ENCODE peak calls at places on chromosomes 7 and 10, in eight cellular contexts. One of them, this sample, is unnamed.

GRCh38 chr10:110918269-110918632 is 729 bp downstream of the BBIP1 start:
- DNase-seq in cardiac fibroblast: peak; percentile 97
- DNase-seq in chondrocyte: no peak
- DNase-seq in GM20000: no peak
- DNase-seq in mucosa of descending colon: no peak
- DNase-seq in pancreas: no peak
- DNase-seq in neural crest cell: peak; percentile 88
- DNase-seq in GM10248: no peak
- DNase-seq in this sample: no peak

GRCh38 chr10:84876116-84876999 is 548.0 kb downstream of the CCSER2 start:
- DNase-seq in GM10248: no peak
- DNase-seq in GM20000: no peak
- DNase-seq in pancreas: no peak
- DNase-seq in mucosa of descending colon: no peak
- DNase-seq in cardiac fibroblast: no peak
- DNase-seq in chondrocyte: no peak
- DNase-seq in neural crest cell: no peak
- DNase-seq in this sample: no peak

GRCh38 chr10:42951486-42952251 is 125.2 kb upstream of the RET start:
- DNase-seq in neural crest cell: no peak
- DNase-seq in mucosa of descending colon: no peak
- DNase-seq in chondrocyte: peak; percentile 89
- DNase-seq in GM10248: no peak
- DNase-seq in pancreas: peak; percentile 73
- DNase-seq in cardiac fibroblast: no peak
- DNase-seq in GM20000: no peak
- DNase-seq in this sample: peak; percentile 34

GRCh38 chr7:2417981-2418481 is 14.6 kb downstream of the CHST12 start:
- DNase-seq in neural crest cell: no peak
- DNase-seq in GM10248: no peak
- DNase-seq in mucosa of descending colon: no peak
- DNase-seq in cardiac fibroblast: peak; percentile 35
- DNase-seq in chondrocyte: no peak
- DNase-seq in GM20000: no peak
- DNase-seq in pancreas: no peak
- DNase-seq in this sample: no peak

GRCh38 chr10:1408656-1409358 is 328.5 kb downstream of the ADARB2 start:
- DNase-seq in cardiac fibroblast: no peak
- DNase-seq in GM10248: peak; percentile 12
- DNase-seq in chondrocyte: peak; percentile 89
- DNase-seq in mucosa of descending colon: no peak
- DNase-seq in pancreas: peak; percentile 49
- DNase-seq in neural crest cell: no peak
- DNase-seq in GM20000: no peak
- DNase-seq in this sample: no peak

GRCh38 chr7:30521532-30521931 is 16.9 kb upstream of the GGCT start:
- DNase-seq in mucosa of descending colon: no peak
- DNase-seq in GM10248: no peak
- DNase-seq in pancreas: no peak
- DNase-seq in cardiac fibroblast: peak; percentile 79
- DNase-seq in chondrocyte: no peak
- DNase-seq in GM20000: no peak
- DNase-seq in neural crest cell: no peak
- DNase-seq in this sample: peak; percentile 28

GRCh38 chr7:143444063-143444782 is 970 bp downstream of the TAS2R60 start:
- DNase-seq in chondrocyte: no peak
- DNase-seq in GM20000: no peak
- DNase-seq in cardiac fibroblast: no peak
- DNase-seq in mucosa of descending colon: no peak
- DNase-seq in GM10248: no peak
- DNase-seq in pancreas: no peak
- DNase-seq in neural crest cell: no peak
- DNase-seq in this sample: no peak

GRCh38 chr7:44378744-44379143 is 53.4 kb upstream of the CAMK2B start:
- DNase-seq in pancreas: no peak
- DNase-seq in cardiac fibroblast: peak; percentile 96
- DNase-seq in mucosa of descending colon: no peak
- DNase-seq in chondrocyte: no peak
- DNase-seq in GM20000: no peak
- DNase-seq in neural crest cell: no peak
- DNase-seq in GM10248: no peak
- DNase-seq in this sample: no peak

GRCh38 chr10:59678884-59679301 is 30.8 kb downstream of the SLC16A9 start:
- DNase-seq in neural crest cell: no peak
- DNase-seq in mucosa of descending colon: peak; percentile 36
- DNase-seq in GM20000: peak; percentile 35
- DNase-seq in pancreas: no peak
- DNase-seq in cardiac fibroblast: peak; percentile 76
- DNase-seq in chondrocyte: no peak
- DNase-seq in GM10248: peak; percentile 31
- DNase-seq in this sample: no peak

GRCh38 chr10:13270877-13271551 is 28.9 kb downstream of the PHYH start:
- DNase-seq in GM20000: no peak
- DNase-seq in neural crest cell: no peak
- DNase-seq in chondrocyte: no peak
- DNase-seq in GM10248: no peak
- DNase-seq in mucosa of descending colon: no peak
- DNase-seq in pancreas: no peak
- DNase-seq in cardiac fibroblast: peak; percentile 56
- DNase-seq in this sample: no peak

GRCh38 chr10:13271552-13272163 is 28.2 kb downstream of the PHYH start:
- DNase-seq in GM20000: peak; percentile 73
- DNase-seq in mucosa of descending colon: peak; percentile 69
- DNase-seq in pancreas: peak; percentile 73
- DNase-seq in neural crest cell: peak; percentile 50
- DNase-seq in cardiac fibroblast: peak; percentile 32
- DNase-seq in chondrocyte: no peak
- DNase-seq in GM10248: peak; percentile 73
- DNase-seq in this sample: peak; percentile 78

GRCh38 chr10:13272164-13272571 is 27.7 kb downstream of the PHYH start:
- DNase-seq in chondrocyte: no peak
- DNase-seq in GM10248: no peak
- DNase-seq in pancreas: no peak
- DNase-seq in GM20000: no peak
- DNase-seq in cardiac fibroblast: peak; percentile 22
- DNase-seq in neural crest cell: no peak
- DNase-seq in mucosa of descending colon: peak; percentile 35
- DNase-seq in this sample: peak; percentile 21

GRCh38 chr10:13276749-13277394 is 23.0 kb downstream of the PHYH start:
- DNase-seq in cardiac fibroblast: peak; percentile 30
- DNase-seq in mucosa of descending colon: no peak
- DNase-seq in pancreas: no peak
- DNase-seq in chondrocyte: no peak
- DNase-seq in neural crest cell: no peak
- DNase-seq in GM10248: no peak
- DNase-seq in GM20000: no peak
- DNase-seq in this sample: no peak
- TF ChIP-seq CTCF in cardiac fibroblast: peak; percentile 24
- TF ChIP-seq CTCF in mucosa of descending colon: no peak
- TF ChIP-seq CTCF in pancreas: no peak
- TF ChIP-seq CTCF in chondrocyte: peak; percentile 70
- TF ChIP-seq CTCF in neural crest cell: no peak
- TF ChIP-seq CTCF in GM10248: no peak
- TF ChIP-seq CTCF in GM20000: no peak
- TF ChIP-seq CTCF in this sample: no peak

GRCh38 chr7:79502151-79502550 is 48.7 kb upstream of the MAGI2 start:
- DNase-seq in neural crest cell: no peak
- DNase-seq in GM10248: no peak
- DNase-seq in pancreas: no peak
- DNase-seq in mucosa of descending colon: no peak
- DNase-seq in chondrocyte: no peak
- DNase-seq in GM20000: no peak
- DNase-seq in cardiac fibroblast: no peak
- DNase-seq in this sample: no peak
- TF ChIP-seq CTCF in neural crest cell: peak; percentile 24
- TF ChIP-seq CTCF in GM10248: no peak
- TF ChIP-seq CTCF in pancreas: no peak
- TF ChIP-seq CTCF in mucosa of descending colon: no peak
- TF ChIP-seq CTCF in chondrocyte: peak; percentile 40
- TF ChIP-seq CTCF in GM20000: no peak
- TF ChIP-seq CTCF in cardiac fibroblast: peak; percentile 31
- TF ChIP-seq CTCF in this sample: no peak

GRCh38 chr7:70037171-70037933 is 439.1 kb downstream of the AUTS2 start:
- DNase-seq in neural crest cell: no peak
- DNase-seq in pancreas: no peak
- DNase-seq in chondrocyte: no peak
- DNase-seq in GM20000: no peak
- DNase-seq in cardiac fibroblast: no peak
- DNase-seq in mucosa of descending colon: no peak
- DNase-seq in GM10248: no peak
- DNase-seq in this sample: no peak
- TF ChIP-seq CTCF in neural crest cell: no peak
- TF ChIP-seq CTCF in pancreas: no peak
- TF ChIP-seq CTCF in chondrocyte: no peak
- TF ChIP-seq CTCF in GM20000: no peak
- TF ChIP-seq CTCF in cardiac fibroblast: no peak
- TF ChIP-seq CTCF in mucosa of descending colon: no peak
- TF ChIP-seq CTCF in GM10248: no peak
- TF ChIP-seq CTCF in this sample: no peak

GRCh38 chr10:9315292-9315691 is 1260.8 kb downstream of the GATA3 start:
- DNase-seq in GM20000: no peak
- DNase-seq in pancreas: no peak
- DNase-seq in cardiac fibroblast: no peak
- DNase-seq in chondrocyte: no peak
- DNase-seq in neural crest cell: no peak
- DNase-seq in mucosa of descending colon: no peak
- DNase-seq in GM10248: no peak
- DNase-seq in this sample: no peak
- TF ChIP-seq CTCF in GM20000: no peak
- TF ChIP-seq CTCF in pancreas: no peak
- TF ChIP-seq CTCF in cardiac fibroblast: no peak
- TF ChIP-seq CTCF in chondrocyte: no peak
- TF ChIP-seq CTCF in neural crest cell: no peak
- TF ChIP-seq CTCF in mucosa of descending colon: no peak
- TF ChIP-seq CTCF in GM10248: no peak
- TF ChIP-seq CTCF in this sample: no peak

GRCh38 chr10:93160140-93160539 is 86.4 kb downstream of the CYP26A1 start:
- DNase-seq in GM10248: no peak
- DNase-seq in GM20000: no peak
- DNase-seq in pancreas: no peak
- DNase-seq in mucosa of descending colon: no peak
- DNase-seq in cardiac fibroblast: no peak
- DNase-seq in chondrocyte: no peak
- DNase-seq in neural crest cell: no peak
- DNase-seq in this sample: no peak

GRCh38 chr10:93166116-93166515 is 92.4 kb downstream of the CYP26A1 start:
- DNase-seq in neural crest cell: no peak
- DNase-seq in mucosa of descending colon: no peak
- DNase-seq in GM20000: no peak
- DNase-seq in GM10248: no peak
- DNase-seq in chondrocyte: no peak
- DNase-seq in cardiac fibroblast: no peak
- DNase-seq in pancreas: no peak
- DNase-seq in this sample: no peak

GRCh38 chr10:93160829-93161228 is 87.1 kb downstream of the CYP26A1 start:
- DNase-seq in chondrocyte: no peak
- DNase-seq in neural crest cell: no peak
- DNase-seq in cardiac fibroblast: peak; percentile 76
- DNase-seq in GM20000: no peak
- DNase-seq in GM10248: no peak
- DNase-seq in pancreas: no peak
- DNase-seq in mucosa of descending colon: no peak
- DNase-seq in this sample: no peak

GRCh38 chr10:93165367-93165766 is 91.7 kb downstream of the CYP26A1 start:
- DNase-seq in mucosa of descending colon: no peak
- DNase-seq in cardiac fibroblast: no peak
- DNase-seq in chondrocyte: no peak
- DNase-seq in GM20000: no peak
- DNase-seq in neural crest cell: no peak
- DNase-seq in pancreas: no peak
- DNase-seq in GM10248: no peak
- DNase-seq in this sample: no peak
- TF ChIP-seq CTCF in mucosa of descending colon: no peak
- TF ChIP-seq CTCF in cardiac fibroblast: no peak
- TF ChIP-seq CTCF in chondrocyte: no peak
- TF ChIP-seq CTCF in GM20000: no peak
- TF ChIP-seq CTCF in neural crest cell: no peak
- TF ChIP-seq CTCF in pancreas: no peak
- TF ChIP-seq CTCF in GM10248: no peak
- TF ChIP-seq CTCF in this sample: no peak

This sample was measured in glutamatergic neuron.